ENCODE peak calls at places on chromosomes 12 and 14, in four cellular contexts. Q is naive thymus-derived CD4-positive, alpha-beta T cell; O is GM23338; V is mesendoderm. E is an unnamed sample.

GRCh38 chr12:104951759-104952509 is 6.2 kb downstream of the SLC41A2 start:
- DNase-seq in Q (no peak), V (no peak), O (no peak), E (no peak)

GRCh38 chr12:45469902-45470301 is 254.0 kb downstream of the ANO6 start:
- DNase-seq in O (no peak), Q (no peak), V (no peak), E (no peak)

GRCh38 chr14:92914087-92914656 is 8.8 kb upstream of the CHGA start:
- DNase-seq in V (peak), Q (no peak), O (peak), E (no peak)

GRCh38 chr14:24858684-24859083 is 191.3 kb downstream of the STXBP6 start:
- DNase-seq in O (no peak), Q (no peak), V (no peak), E (no peak)

GRCh38 chr14:105709281-105710118 is 183.1 kb downstream of the TMEM121 start:
- DNase-seq in V (no peak), Q (no peak), O (no peak), E (no peak)

GRCh38 chr12:108240027-108240785 is 98.9 kb downstream of the CMKLR1 start:
- DNase-seq in Q (no peak), V (peak), O (peak), E (no peak)

GRCh38 chr12:27913999-27914614 is 58.4 kb downstream of the PTHLH start:
- DNase-seq in V (no peak), Q (no peak), O (no peak), E (no peak)

GRCh38 chr12:75455839-75456238 is 24.7 kb upstream of the GLIPR1 start:
- DNase-seq in V (no peak), Q (no peak), O (no peak), E (no peak)

GRCh38 chr14:91899777-91900176 is 32.4 kb upstream of the TC2N start:
- DNase-seq in O (no peak), Q (no peak), V (no peak), E (no peak)

DNA sequence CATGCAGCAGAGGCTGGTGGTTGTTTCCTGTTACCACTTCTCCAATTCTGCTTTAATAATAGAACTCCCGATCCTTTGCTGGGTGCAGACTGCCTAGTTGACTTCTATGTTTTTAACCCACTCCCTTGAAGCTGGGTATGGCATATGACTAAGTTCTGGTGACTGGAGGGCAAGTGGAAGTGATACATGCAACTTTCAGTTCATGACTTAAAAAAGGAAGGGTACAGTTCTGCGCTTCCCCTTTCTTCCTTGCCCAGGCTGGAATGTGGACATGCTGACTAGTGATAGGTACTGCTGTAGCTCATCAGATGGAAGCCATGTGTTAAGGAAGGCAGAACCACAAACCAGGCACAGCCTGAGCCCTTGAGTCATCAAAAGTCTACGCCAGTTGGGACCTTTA is 2.4 kb upstream of the A2M start:
- DNase-seq in Q (no peak), O (no peak), V (no peak), E (no peak)
- H3K27ac ChIP-seq in Q (no peak), O (no peak), V (no peak), E (peak)

GRCh38 chr14:100292301-100292775 is 13.9 kb downstream of the SLC25A29 start:
- DNase-seq in O (no peak), Q (no peak), V (no peak), E (no peak)
- H3K27ac ChIP-seq in O (no peak), Q (no peak), V (no peak), E (no peak)

GRCh38 chr14:53581497-53581896 is 375.1 kb downstream of the BMP4 start:
- DNase-seq in V (peak), O (peak), Q (no peak), E (no peak)
- H3K27ac ChIP-seq in V (no peak), O (no peak), Q (no peak), E (no peak)

DNA sequence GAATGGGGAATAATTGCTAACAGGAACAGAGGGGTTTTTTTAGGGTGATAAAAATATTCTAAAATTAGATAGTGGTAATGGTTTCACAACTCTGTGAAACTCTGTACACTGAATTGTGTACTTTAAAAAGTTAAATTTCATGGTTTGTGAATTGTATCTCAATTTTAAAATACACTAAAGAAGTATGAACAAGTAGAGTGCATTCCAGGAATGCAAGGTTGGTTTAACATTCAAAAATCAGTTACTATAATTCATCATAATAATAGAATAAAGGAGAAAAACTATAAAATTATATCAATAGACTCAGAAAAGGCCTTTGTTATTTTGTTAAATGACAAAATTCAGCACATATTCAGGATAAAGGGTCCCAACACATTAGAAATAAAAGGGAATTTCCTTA is 11.1 kb upstream of the BATF start:
- DNase-seq in Q (no peak), O (no peak), V (no peak), E (no peak)
- H3K27ac ChIP-seq in Q (no peak), O (no peak), V (no peak), E (no peak)

GRCh38 chr14:100585448-100586152 is 1.6 kb downstream of the BEGAIN start:
- DNase-seq in Q (no peak), V (no peak), O (no peak), E (peak)

GRCh38 chr14:100587763-100588411 is 670 bp upstream of the BEGAIN start:
- DNase-seq in O (no peak), Q (no peak), V (no peak), E (no peak)

GRCh38 chr14:100586520-100587247 is 533 bp downstream of the BEGAIN start:
- DNase-seq in V (no peak), O (peak), Q (no peak), E (no peak)

GRCh38 chr14:100587248-100587762 is at the start of gene BEGAIN:
- DNase-seq in V (no peak), Q (no peak), O (peak), E (no peak)

GRCh38 chr14:100586153-100586519 is 1.1 kb downstream of the BEGAIN start:
- DNase-seq in V (no peak), O (no peak), Q (no peak), E (no peak)
- H3K27ac ChIP-seq in V (no peak), O (no peak), Q (no peak), E (peak)

GRCh38 chr14:55847766-55848165 is 267.8 kb downstream of the KTN1 start:
- DNase-seq in Q (no peak), V (no peak), O (no peak), E (no peak)
- H3K27ac ChIP-seq in Q (no peak), V (no peak), O (no peak), E (no peak)

GRCh38 chr12:21337453-21337852 is 2.7 kb upstream of the SLCO1A2 start:
- DNase-seq in Q (no peak), V (no peak), O (no peak), E (no peak)

GRCh38 chr12:21336656-21337055 is 1.9 kb upstream of the SLCO1A2 start:
- DNase-seq in O (no peak), Q (no peak), V (no peak), E (peak)

GRCh38 chr12:21340406-21340805 is 5.7 kb upstream of the SLCO1A2 start:
- DNase-seq in Q (no peak), O (no peak), V (no peak), E (no peak)

GRCh38 chr12:21334771-21335325 is at the start of gene SLCO1A2:
- DNase-seq in V (no peak), Q (no peak), O (no peak), E (no peak)

DNA sequence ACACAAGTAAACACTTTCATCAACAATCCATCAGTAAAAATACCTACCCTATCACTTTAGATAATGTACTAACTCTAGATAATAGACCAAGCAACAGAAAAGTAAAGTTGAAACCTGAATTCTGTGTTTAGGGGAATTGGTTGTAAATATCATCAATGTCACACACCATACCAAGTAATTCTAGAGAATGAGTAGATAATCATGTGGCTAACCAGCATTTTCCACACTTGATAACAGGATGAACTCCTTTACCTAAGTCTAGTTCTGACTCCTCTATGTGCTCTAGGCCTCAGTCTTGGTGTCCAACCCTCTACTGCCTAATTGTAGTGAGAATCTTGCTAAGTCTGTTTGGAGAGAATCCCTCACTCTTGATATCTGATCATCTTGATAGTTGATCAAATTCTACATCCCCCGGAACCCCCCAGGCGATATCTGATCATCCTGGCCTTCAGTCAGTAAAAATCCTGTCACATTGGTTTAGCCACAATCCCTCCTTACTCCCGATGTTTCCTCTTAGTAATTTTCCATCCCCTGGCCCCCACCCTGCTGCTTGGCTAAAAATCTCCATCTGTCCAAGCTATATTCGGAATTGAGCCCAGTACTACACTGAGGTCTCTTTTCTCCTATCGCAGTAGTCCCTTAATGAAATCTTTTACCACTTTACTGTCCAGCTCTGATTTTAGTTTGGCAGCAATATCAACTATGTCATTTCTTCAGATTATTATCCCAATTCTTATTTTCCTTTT is 3.4 kb upstream of the SLCO1A2 start:
- DNase-seq in O (no peak), V (no peak), Q (no peak), E (no peak)
- H3K27ac ChIP-seq in O (no peak), V (no peak), Q (no peak), E (peak)

GRCh38 chr12:11836964-11837286 is 187.5 kb downstream of the ETV6 start:
- DNase-seq in V (no peak), Q (no peak), O (no peak), E (no peak)

GRCh38 chr12:11837318-11837934 is 188.0 kb downstream of the ETV6 start:
- DNase-seq in V (no peak), O (no peak), Q (no peak), E (no peak)

GRCh38 chr12:11838403-11838802 is 188.9 kb downstream of the ETV6 start:
- DNase-seq in V (no peak), O (no peak), Q (no peak), E (no peak)

GRCh38 chr12:11840350-11840749 is 190.9 kb downstream of the ETV6 start:
- DNase-seq in O (no peak), V (no peak), Q (no peak), E (no peak)

GRCh38 chr12:11839093-11839641 is 189.7 kb downstream of the ETV6 start:
- DNase-seq in Q (no peak), V (peak), O (no peak), E (peak)
- H3K27ac ChIP-seq in Q (no peak), V (no peak), O (no peak), E (peak)

DNA sequence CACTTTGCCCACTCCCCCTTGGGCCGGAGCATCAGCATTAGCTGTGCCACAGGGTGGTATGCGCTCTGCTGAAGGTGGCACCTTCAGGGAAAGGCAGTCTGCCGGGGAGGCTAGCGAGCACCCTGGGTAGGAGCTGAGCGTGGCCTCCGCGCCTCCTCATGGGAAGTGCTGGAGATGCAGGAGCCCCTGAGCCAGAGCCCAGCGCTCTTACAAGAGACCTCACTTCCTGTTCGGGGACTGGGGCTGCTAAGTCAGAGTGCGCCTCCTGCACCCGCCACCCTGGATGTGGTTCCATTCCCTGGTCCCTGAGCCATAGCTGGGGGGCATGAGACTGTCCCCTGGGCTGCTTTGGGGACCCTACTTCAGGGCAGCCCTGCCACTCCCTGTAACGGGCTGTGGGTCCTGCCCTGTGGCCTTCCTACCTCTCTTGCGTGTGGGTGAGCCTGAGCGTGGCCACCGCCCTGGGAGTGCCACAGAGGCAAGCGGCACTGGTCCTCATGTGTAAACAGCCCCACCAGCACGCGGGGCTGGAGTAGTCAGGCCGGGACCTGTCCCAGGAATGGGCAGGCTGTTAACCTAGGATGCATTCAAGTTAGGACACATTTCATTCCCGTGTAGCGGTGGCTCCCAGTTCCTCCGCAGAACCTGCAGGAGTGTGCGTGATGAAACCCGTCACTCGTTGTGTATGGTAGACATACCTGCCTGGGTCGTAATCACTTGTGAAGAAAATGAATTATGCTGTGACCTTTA is 19.4 kb downstream of the COA8 start:
- DNase-seq in Q (no peak), O (peak), V (no peak), E (no peak)
- H3K27ac ChIP-seq in Q (no peak), O (no peak), V (no peak), E (no peak)

GRCh38 chr12:79549531-79550271 is 141.1 kb downstream of the PAWR start:
- DNase-seq in V (peak), Q (no peak), O (no peak), E (no peak)

GRCh38 chr12:79546461-79547043 is 144.2 kb downstream of the PAWR start:
- DNase-seq in Q (no peak), O (peak), V (peak), E (no peak)

GRCh38 chr12:79548525-79548924 is 142.2 kb downstream of the PAWR start:
- DNase-seq in V (peak), Q (no peak), O (peak), E (no peak)

GRCh38 chr12:79547044-79547734 is 143.6 kb downstream of the PAWR start:
- DNase-seq in O (peak), Q (no peak), V (peak), E (no peak)

GRCh38 chr12:79547735-79548347 is 142.9 kb downstream of the PAWR start:
- DNase-seq in O (peak), V (peak), Q (no peak), E (no peak)
- H3K27ac ChIP-seq in O (peak), V (peak), Q (no peak), E (peak)